ENCODE peak calls at places on chromosome 2, in six cellular contexts. C, A, R, Q, J and I are unnamed samples.
A peak's percentile ranks its signal among the peaks of the same experiment; 100 is the strongest.

GRCh38 chr2:85468704-85469349 is 50.3 kb downstream of the SH2D6 start:
- DNase-seq in C (no peak), Q (no peak), J (peak; percentile 92), A (peak; percentile 83), R (no peak), I (no peak)

GRCh38 chr2:219381448-219381847 is 6.3 kb downstream of the DNPEP start:
- DNase-seq in Q (no peak), A (no peak), C (no peak), R (no peak), J (no peak), I (no peak)

GRCh38 chr2:20593072-20594034 is 57.5 kb downstream of the HS1BP3 start:
- DNase-seq in Q (peak; percentile 37), R (peak; percentile 51), C (peak; percentile 79), A (peak; percentile 36), J (no peak), I (no peak)

GRCh38 chr2:172465417-172466334 is 38.3 kb downstream of the ITGA6 start:
- DNase-seq in R (peak; percentile 29), J (peak; percentile 86), A (peak; percentile 85), Q (no peak), C (peak; percentile 72), I (peak; percentile 77)

GRCh38 chr2:226180485-226180884 is 619.1 kb downstream of the IRS1 start:
- DNase-seq in J (no peak), Q (no peak), R (no peak), C (no peak), A (no peak), I (no peak)

GRCh38 chr2:24515841-24516240 is 24.8 kb downstream of the NCOA1 start:
- DNase-seq in A (no peak), C (no peak), Q (no peak), J (no peak), R (no peak), I (no peak)

GRCh38 chr2:10374362-10374943 is 71.7 kb downstream of the HPCAL1 start:
- DNase-seq in J (no peak), R (no peak), Q (no peak), C (no peak), A (peak; percentile 69), I (no peak)

GRCh38 chr2:124798551-124798950 is 773.5 kb downstream of the CNTNAP5 start:
- DNase-seq in Q (no peak), R (no peak), J (no peak), A (no peak), C (no peak), I (no peak)

GRCh38 chr2:73984203-73984921 is at the start of gene TET3:
- DNase-seq in R (peak; percentile 63), Q (no peak), C (peak; percentile 79), A (peak; percentile 79), J (peak; percentile 62), I (peak; percentile 74)

GRCh38 chr2:3435440-3435839 is 55.9 kb downstream of the TRAPPC12 start:
- DNase-seq in C (no peak), Q (no peak), R (no peak), J (no peak), A (peak; percentile 13), I (no peak)

GRCh38 chr2:240604939-240605716 is 18.6 kb downstream of the CAPN10 start:
- DNase-seq in A (no peak), R (peak; percentile 7), Q (peak; percentile 5), J (peak; percentile 91), C (no peak), I (no peak)

GRCh38 chr2:150485871-150486538 is 1.5 kb downstream of the RND3 start:
- DNase-seq in A (peak; percentile 88), Q (peak; percentile 49), C (peak; percentile 91), R (peak; percentile 81), J (peak; percentile 79), I (no peak)

GRCh38 chr2:134287323-134287722 is 33.5 kb downstream of the MGAT5 start:
- DNase-seq in J (no peak), A (no peak), Q (no peak), C (no peak), R (no peak), I (peak; percentile 13)

GRCh38 chr2:129922571-129923264 is 56.7 kb upstream of the RAB6C start:
- DNase-seq in J (no peak), A (peak; percentile 63), Q (no peak), C (no peak), R (no peak), I (no peak)

GRCh38 chr2:17301437-17301836 is 216.8 kb downstream of the RAD51AP2 start:
- DNase-seq in R (no peak), A (no peak), Q (no peak), C (no peak), J (no peak), I (no peak)

GRCh38 chr2:203759692-203760365 is 53.4 kb downstream of the CD28 start:
- DNase-seq in J (no peak), A (no peak), C (no peak), R (peak; percentile 22), Q (no peak), I (no peak)

GRCh38 chr2:206728277-206729199 is 10.3 kb upstream of the DYTN start:
- DNase-seq in R (no peak), A (no peak), J (no peak), Q (no peak), C (no peak), I (no peak)

GRCh38 chr2:209322905-209323517 is 100.8 kb upstream of the MAP2 start:
- DNase-seq in A (peak; percentile 24), R (no peak), J (no peak), Q (no peak), C (no peak), I (no peak)

GRCh38 chr2:224909885-224910517 is 132.3 kb downstream of the DOCK10 start:
- DNase-seq in J (no peak), C (peak; percentile 85), A (no peak), R (peak; percentile 32), Q (peak; percentile 56), I (no peak)

GRCh38 chr2:201933792-201934229 is 99.8 kb upstream of the FZD7 start:
- DNase-seq in A (peak; percentile 56), R (peak; percentile 19), Q (no peak), J (no peak), C (no peak), I (no peak)

GRCh38 chr2:221480251-221480650 is 91.9 kb downstream of the EPHA4 start:
- DNase-seq in C (no peak), R (no peak), A (no peak), Q (no peak), J (no peak), I (no peak)

GRCh38 chr2:30231726-30232026 is 342 bp downstream of the LBH start:
- DNase-seq in C (no peak), J (no peak), R (no peak), A (no peak), Q (no peak), I (no peak)

GRCh38 chr2:30232027-30232800 is 880 bp downstream of the LBH start:
- DNase-seq in C (peak; percentile 82), Q (no peak), A (peak; percentile 89), R (peak; percentile 45), J (peak; percentile 59), I (peak; percentile 83)

GRCh38 chr2:30234180-30234971 is 3.0 kb downstream of the LBH start:
- DNase-seq in A (peak; percentile 65), R (peak; percentile 47), Q (no peak), J (no peak), C (no peak), I (peak; percentile 42)

GRCh38 chr2:30232801-30233130 is 1.4 kb downstream of the LBH start:
- DNase-seq in A (no peak), Q (no peak), C (no peak), J (no peak), R (no peak), I (peak; percentile 71)

GRCh38 chr2:30233142-30233961 is 2.0 kb downstream of the LBH start:
- DNase-seq in A (peak; percentile 40), R (no peak), C (no peak), J (no peak), Q (no peak), I (no peak)
- H3K4me1 ChIP-seq in A (peaks cover 29% of the 10 kb centered on the region), R (peaks cover 8% of the 10 kb centered on the region), C (peaks cover 8% of the 10 kb centered on the region), J (no peaks in the 10 kb centered on the region), Q (peaks cover 6% of the 10 kb centered on the region), I (peaks cover 69% of the 10 kb centered on the region)

DNA sequence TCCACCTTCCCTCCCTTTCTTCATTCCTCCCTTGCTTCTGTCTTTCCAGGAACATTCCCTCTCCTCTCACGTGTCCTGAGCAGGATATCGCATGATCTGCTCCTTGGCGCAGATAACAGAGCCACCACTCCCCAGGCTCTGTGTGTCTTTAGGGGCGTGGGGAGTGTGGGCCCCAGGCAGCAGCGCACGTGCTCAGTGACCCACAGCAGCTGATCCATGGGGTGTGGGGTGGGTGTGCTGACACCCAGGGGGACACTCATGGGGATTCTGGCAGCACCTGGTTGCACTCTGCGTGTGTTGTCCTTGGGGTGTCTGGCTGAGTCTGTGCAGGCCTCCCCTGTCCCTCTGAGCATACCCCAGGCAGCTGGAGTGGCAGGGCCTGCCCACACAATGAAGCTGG is 9.9 kb upstream of the FOSL2 start:
- DNase-seq in C (peak; percentile 17), Q (no peak), R (no peak), A (no peak), J (peak; percentile 48), I (no peak)
- H3K27ac ChIP-seq in C (no peak overlapping the region), Q (no peak overlapping the region), R (no peak overlapping the region), A (no peak overlapping the region), J (peak overlapping the region; percentile 49), I (no peak overlapping the region)

DNA sequence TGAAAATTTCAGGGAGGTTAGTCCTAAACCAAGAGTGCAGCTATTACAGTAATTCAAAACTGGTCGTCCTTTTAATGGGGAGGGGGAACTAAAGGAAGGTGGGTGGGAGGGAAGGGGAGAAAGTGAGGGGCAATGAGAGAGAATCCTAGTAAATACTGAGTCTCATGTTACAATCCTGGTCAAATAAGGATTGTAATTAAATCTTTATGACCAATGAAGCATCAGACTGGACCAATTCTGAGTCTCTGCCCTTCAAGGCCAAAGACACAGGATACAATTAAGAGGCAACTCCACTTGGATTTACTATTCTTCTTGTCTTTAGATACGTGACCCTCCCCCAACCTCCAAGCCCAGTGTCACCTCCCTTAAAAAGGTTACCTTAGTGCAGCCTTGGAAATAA is 262.9 kb downstream of the BCL11A start:
- DNase-seq in J (no peak), C (no peak), Q (no peak), A (no peak), R (no peak), I (no peak)
- H3K4me1 ChIP-seq in J (no peaks in the 10 kb centered on the region), C (no peaks in the 10 kb centered on the region), Q (no peaks in the 10 kb centered on the region), A (no peaks in the 10 kb centered on the region), R (no peaks in the 10 kb centered on the region), I (no peaks in the 10 kb centered on the region)

GRCh38 chr2:75994759-75995158 is 284.0 kb upstream of the GCFC2 start:
- DNase-seq in J (no peak), A (peak; percentile 74), R (no peak), Q (no peak), C (no peak), I (no peak)
- H3K27ac ChIP-seq in J (no peak overlapping the region), A (no peak overlapping the region), R (no peak overlapping the region), Q (no peak overlapping the region), C (no peak overlapping the region), I (no peak overlapping the region)

GRCh38 chr2:231786917-231787292 is 660 bp downstream of the COPS7B start:
- DNase-seq in J (no peak), R (no peak), A (no peak), C (no peak), Q (no peak), I (no peak)
- H3K4me1 ChIP-seq in J (peaks cover 10% of the 10 kb centered on the region), R (peaks cover 40% of the 10 kb centered on the region), A (peaks cover 9% of the 10 kb centered on the region), C (peaks cover 6% of the 10 kb centered on the region), Q (peaks cover 5% of the 10 kb centered on the region), I (peaks cover 42% of the 10 kb centered on the region)